ENCODE peak calls at places on chromosomes 13 and 19, in four cellular contexts. One of them, this sample, is unnamed.
A peak's percentile ranks its signal among the peaks of the same experiment; 100 is the strongest.

GRCh38 chr19:45643927-45644771 is 5.0 kb upstream of the EML2 start:
- DNase-seq in GM12878: no peak
- DNase-seq in mammary epithelial cell: no peak
- DNase-seq in fibroblast of lung: no peak
- DNase-seq in this sample: no peak

GRCh38 chr13:25886438-25887214 is 165.2 kb downstream of the SHISA2 start:
- DNase-seq in GM12878: no peak
- DNase-seq in mammary epithelial cell: peak; percentile 93
- DNase-seq in fibroblast of lung: peak; percentile 92
- DNase-seq in this sample: no peak

GRCh38 chr19:43820098-43820860 is 6.8 kb upstream of the ZNF283 start:
- DNase-seq in GM12878: no peak
- DNase-seq in mammary epithelial cell: peak; percentile 57
- DNase-seq in fibroblast of lung: peak; percentile 56
- DNase-seq in this sample: no peak

GRCh38 chr13:26616126-26616525 is 58.6 kb downstream of the WASF3 start:
- DNase-seq in GM12878: no peak
- DNase-seq in mammary epithelial cell: peak; percentile 85
- DNase-seq in fibroblast of lung: peak; percentile 86
- DNase-seq in this sample: no peak

GRCh38 chr13:22040810-22041364 is 370.0 kb downstream of the FGF9 start:
- DNase-seq in GM12878: no peak
- DNase-seq in mammary epithelial cell: no peak
- DNase-seq in fibroblast of lung: no peak
- DNase-seq in this sample: no peak

GRCh38 chr13:97567510-97568243 is 133.7 kb downstream of the RAP2A start:
- DNase-seq in GM12878: peak; percentile 37
- DNase-seq in mammary epithelial cell: peak; percentile 61
- DNase-seq in fibroblast of lung: peak; percentile 15
- DNase-seq in this sample: peak; percentile 90

GRCh38 chr13:110874508-110874960 is 40.3 kb downstream of the ANKRD10 start:
- DNase-seq in GM12878: no peak
- DNase-seq in mammary epithelial cell: peak; percentile 64
- DNase-seq in fibroblast of lung: peak; percentile 62
- DNase-seq in this sample: peak; percentile 79

GRCh38 chr19:47186337-47187022 is 44.5 kb downstream of the BBC3 start:
- DNase-seq in GM12878: peak; percentile 89
- DNase-seq in mammary epithelial cell: no peak
- DNase-seq in fibroblast of lung: peak; percentile 30
- DNase-seq in this sample: no peak

GRCh38 chr13:112917056-112917664 is 51.9 kb upstream of the MCF2L start:
- DNase-seq in GM12878: no peak
- DNase-seq in mammary epithelial cell: no peak
- DNase-seq in fibroblast of lung: no peak
- DNase-seq in this sample: no peak

GRCh38 chr19:18286973-18287635 is 5.7 kb upstream of the JUND start:
- DNase-seq in GM12878: no peak
- DNase-seq in mammary epithelial cell: no peak
- DNase-seq in fibroblast of lung: no peak
- DNase-seq in this sample: no peak

GRCh38 chr19:35695895-35696422 is 8.4 kb upstream of the ZBTB32 start:
- DNase-seq in GM12878: no peak
- DNase-seq in mammary epithelial cell: no peak
- DNase-seq in fibroblast of lung: no peak
- DNase-seq in this sample: no peak

GRCh38 chr19:10404888-10405808 is 1.8 kb upstream of the CDC37 start:
- DNase-seq in GM12878: no peak
- DNase-seq in mammary epithelial cell: no peak
- DNase-seq in fibroblast of lung: peak; percentile 13
- DNase-seq in this sample: no peak

GRCh38 chr13:80469105-80469840 is 128.3 kb upstream of the SPRY2 start:
- DNase-seq in GM12878: no peak
- DNase-seq in mammary epithelial cell: no peak
- DNase-seq in fibroblast of lung: no peak
- DNase-seq in this sample: no peak

GRCh38 chr19:28878862-28879566 is 333.9 kb downstream of the UQCRFS1 start:
- DNase-seq in GM12878: no peak
- DNase-seq in mammary epithelial cell: peak; percentile 21
- DNase-seq in fibroblast of lung: peak; percentile 38
- DNase-seq in this sample: no peak

GRCh38 chr19:14363203-14364097 is 17.8 kb upstream of the ADGRE5 start:
- DNase-seq in GM12878: no peak
- DNase-seq in mammary epithelial cell: peak; percentile 54
- DNase-seq in fibroblast of lung: peak; percentile 68
- DNase-seq in this sample: no peak

GRCh38 chr13:98022210-98022609 is 68.7 kb downstream of the IPO5 start:
- DNase-seq in GM12878: no peak
- DNase-seq in mammary epithelial cell: peak; percentile 52
- DNase-seq in fibroblast of lung: peak; percentile 90
- DNase-seq in this sample: no peak

GRCh38 chr13:21817878-21818277 is 147.0 kb downstream of the FGF9 start:
- DNase-seq in GM12878: no peak
- DNase-seq in mammary epithelial cell: no peak
- DNase-seq in fibroblast of lung: no peak
- DNase-seq in this sample: no peak

GRCh38 chr19:10510301-10510802 is 6.9 kb downstream of the S1PR5 start:
- DNase-seq in GM12878: no peak
- DNase-seq in mammary epithelial cell: peak; percentile 72
- DNase-seq in fibroblast of lung: no peak
- DNase-seq in this sample: peak; percentile 75

GRCh38 chr13:50589651-50590054 is 253.8 kb downstream of the DLEU7 start:
- DNase-seq in GM12878: no peak
- DNase-seq in mammary epithelial cell: peak; percentile 77
- DNase-seq in fibroblast of lung: peak; percentile 97
- DNase-seq in this sample: no peak

GRCh38 chr13:31234729-31235128 is 35.0 kb downstream of the B3GLCT start:
- DNase-seq in GM12878: no peak
- DNase-seq in mammary epithelial cell: no peak
- DNase-seq in fibroblast of lung: no peak
- DNase-seq in this sample: no peak

GRCh38 chr19:16295071-16295470 is 29.6 kb upstream of the KLF2 start:
- DNase-seq in GM12878: no peak
- DNase-seq in mammary epithelial cell: no peak
- DNase-seq in fibroblast of lung: peak; percentile 55
- DNase-seq in this sample: no peak

GRCh38 chr13:100497394-100497793 is 91.2 kb downstream of the GGACT start:
- DNase-seq in GM12878: no peak
- DNase-seq in mammary epithelial cell: no peak
- DNase-seq in fibroblast of lung: peak; percentile 76
- DNase-seq in this sample: no peak

GRCh38 chr19:19372656-19373416 is 32.6 kb upstream of the GATAD2A start:
- DNase-seq in GM12878: no peak
- DNase-seq in mammary epithelial cell: no peak
- DNase-seq in fibroblast of lung: no peak
- DNase-seq in this sample: peak; percentile 60

GRCh38 chr13:73258396-73258795 is 199.6 kb downstream of the KLF5 start:
- DNase-seq in GM12878: no peak
- DNase-seq in mammary epithelial cell: no peak
- DNase-seq in fibroblast of lung: no peak
- DNase-seq in this sample: no peak

GRCh38 chr19:53196777-53197396 is 3.7 kb upstream of the ZNF665 start:
- DNase-seq in GM12878: peak; percentile 26
- DNase-seq in mammary epithelial cell: peak; percentile 82
- DNase-seq in fibroblast of lung: peak; percentile 84
- DNase-seq in this sample: peak; percentile 93

GRCh38 chr13:46687810-46688209 is 109.2 kb downstream of the ESD start:
- DNase-seq in GM12878: no peak
- DNase-seq in mammary epithelial cell: peak; percentile 50
- DNase-seq in fibroblast of lung: peak; percentile 43
- DNase-seq in this sample: peak; percentile 46

GRCh38 chr19:12647490-12648071 is 19.0 kb downstream of the MAN2B1 start:
- DNase-seq in GM12878: no peak
- DNase-seq in mammary epithelial cell: no peak
- DNase-seq in fibroblast of lung: no peak
- DNase-seq in this sample: no peak

GRCh38 chr13:59012731-59013130 is 1151.0 kb downstream of the DIAPH3 start:
- DNase-seq in GM12878: no peak
- DNase-seq in mammary epithelial cell: no peak
- DNase-seq in fibroblast of lung: no peak
- DNase-seq in this sample: no peak

GRCh38 chr19:35303357-35303915 is 11.5 kb downstream of the MAG start:
- DNase-seq in GM12878: no peak
- DNase-seq in mammary epithelial cell: no peak
- DNase-seq in fibroblast of lung: no peak
- DNase-seq in this sample: no peak

GRCh38 chr19:56917998-56918397 is 77.5 kb upstream of the PEG3 start:
- DNase-seq in GM12878: no peak
- DNase-seq in mammary epithelial cell: no peak
- DNase-seq in fibroblast of lung: no peak
- DNase-seq in this sample: no peak

GRCh38 chr13:100625447-100625846 is 36.9 kb upstream of the GGACT start:
- DNase-seq in GM12878: no peak
- DNase-seq in mammary epithelial cell: no peak
- DNase-seq in fibroblast of lung: peak; percentile 50
- DNase-seq in this sample: no peak

GRCh38 chr13:32676242-32676641 is 90.0 kb downstream of the PDS5B start:
- DNase-seq in GM12878: no peak
- DNase-seq in mammary epithelial cell: no peak
- DNase-seq in fibroblast of lung: peak; percentile 60
- DNase-seq in this sample: no peak

GRCh38 chr13:57569981-57570380 is 61.6 kb upstream of the PCDH17 start:
- DNase-seq in GM12878: no peak
- DNase-seq in mammary epithelial cell: no peak
- DNase-seq in fibroblast of lung: peak; percentile 36
- DNase-seq in this sample: no peak

DNA sequence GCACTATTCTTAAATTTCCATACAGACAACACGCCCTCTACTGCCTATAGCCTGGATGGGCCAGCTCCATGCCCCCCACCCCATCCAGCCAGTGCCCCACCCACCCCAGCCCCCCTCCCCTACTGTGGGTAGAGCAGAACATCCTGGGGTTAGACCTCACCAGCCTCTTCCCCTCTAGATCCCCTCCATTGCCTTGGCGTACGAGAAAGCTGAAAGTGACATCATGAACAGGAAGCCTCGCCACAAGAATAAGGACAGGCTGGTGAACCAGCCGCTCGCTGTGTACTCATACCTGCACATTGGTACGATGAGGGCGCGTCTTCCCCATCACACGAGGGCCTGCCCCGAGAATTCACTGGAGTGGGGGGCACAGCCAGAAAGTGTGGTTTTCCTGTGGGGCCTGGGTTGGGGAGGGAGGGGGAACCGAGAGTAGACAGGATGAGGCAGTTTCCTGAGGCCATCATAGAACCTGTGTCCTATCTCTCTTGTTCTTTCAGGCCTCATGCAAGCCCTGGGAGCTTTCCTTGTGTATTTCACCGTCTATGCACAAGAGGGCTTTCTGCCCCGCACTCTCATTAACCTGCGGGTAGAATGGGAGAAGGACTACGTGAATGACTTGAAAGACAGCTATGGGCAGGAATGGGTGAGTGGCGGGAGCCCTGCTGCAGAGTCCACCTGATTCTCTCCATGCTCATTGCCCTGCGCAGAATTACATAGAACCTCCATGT is 29.1 kb downstream of the ATP12A start:
- DNase-seq in GM12878: no peak
- DNase-seq in mammary epithelial cell: no peak
- DNase-seq in fibroblast of lung: no peak
- DNase-seq in this sample: no peak
- TF ChIP-seq EZH2 in GM12878: no peak
- TF ChIP-seq EZH2 in mammary epithelial cell: no peak
- TF ChIP-seq EZH2 in fibroblast of lung: no peak
- TF ChIP-seq EZH2 in this sample: no peak

DNA sequence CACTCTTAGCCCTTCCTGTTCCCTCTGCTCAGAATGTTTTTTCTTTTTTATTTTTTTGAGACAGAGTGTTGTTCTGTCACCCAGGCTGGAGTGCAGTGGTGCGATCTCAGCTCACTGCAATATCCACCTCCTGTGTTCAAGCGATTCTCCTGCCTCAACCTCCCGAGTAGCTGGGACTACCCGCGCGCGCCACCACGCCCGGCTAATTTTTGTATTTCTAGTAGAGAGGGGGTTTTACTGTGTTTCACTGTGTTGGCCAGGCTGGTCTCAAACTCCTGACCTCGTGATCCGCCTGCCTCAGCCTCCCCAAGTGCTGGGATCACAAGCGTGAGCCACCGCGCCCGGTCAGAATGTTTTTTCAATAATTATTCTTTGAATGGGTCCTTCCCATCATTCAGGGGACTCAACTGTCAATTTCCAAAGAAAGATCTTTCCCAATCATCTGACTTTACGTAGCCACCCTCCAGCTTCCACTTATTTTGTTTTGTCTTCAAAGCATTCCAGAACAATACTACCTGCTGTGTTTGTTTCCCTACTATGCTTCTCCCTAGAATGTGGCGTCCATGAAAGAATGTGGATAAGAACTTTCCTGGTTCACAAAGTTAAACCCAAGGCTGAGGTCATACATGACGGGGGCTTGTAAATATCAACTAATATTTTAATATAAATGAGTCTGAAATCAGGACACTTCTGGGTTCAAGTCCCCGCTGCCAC is 1.2 kb downstream of the NDUFA7 start:
- DNase-seq in GM12878: no peak
- DNase-seq in mammary epithelial cell: no peak
- DNase-seq in fibroblast of lung: no peak
- DNase-seq in this sample: no peak
- H3K27ac ChIP-seq in GM12878: peak overlapping the region; percentile 84
- H3K27ac ChIP-seq in mammary epithelial cell: peak overlapping the region; percentile 93
- H3K27ac ChIP-seq in fibroblast of lung: peak overlapping the region; percentile 88
- H3K27ac ChIP-seq in this sample: peak overlapping the region; percentile 55

GRCh38 chr13:77171451-77171850 is 144.5 kb upstream of the FBXL3 start:
- DNase-seq in GM12878: no peak
- DNase-seq in mammary epithelial cell: no peak
- DNase-seq in fibroblast of lung: no peak
- DNase-seq in this sample: no peak
- TF ChIP-seq CTCF in GM12878: no peak
- TF ChIP-seq CTCF in mammary epithelial cell: no peak
- TF ChIP-seq CTCF in fibroblast of lung: no peak
- TF ChIP-seq CTCF in this sample: no peak

DNA sequence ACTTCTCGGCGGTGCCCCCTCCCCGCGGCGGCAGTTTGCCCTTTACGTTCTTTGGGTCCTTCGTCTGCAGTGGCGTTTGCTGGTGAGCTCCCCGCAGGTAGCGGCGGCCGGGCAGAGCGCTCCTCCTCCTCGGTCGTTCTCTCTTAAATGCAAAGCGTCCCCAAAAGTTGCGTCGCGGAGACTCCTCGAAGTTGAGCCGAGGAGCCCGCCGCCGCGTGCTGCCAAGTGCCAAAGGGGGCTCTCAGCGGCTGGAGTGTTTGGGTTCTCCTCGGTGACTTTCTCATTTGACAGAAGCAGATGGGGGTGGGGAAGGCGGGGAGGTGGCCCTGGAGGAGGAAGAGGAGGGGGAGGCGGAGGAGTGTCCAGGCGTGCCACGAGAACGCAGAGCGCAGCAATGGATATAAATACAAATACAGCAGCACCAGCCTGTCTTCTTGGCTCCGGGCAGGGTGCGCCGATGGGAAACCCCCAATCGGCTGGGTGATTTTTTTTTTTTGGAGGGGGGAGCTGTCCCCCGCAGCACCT is at the start of gene SOX21:
- DNase-seq in GM12878: no peak
- DNase-seq in mammary epithelial cell: peak; percentile 28
- DNase-seq in fibroblast of lung: no peak
- DNase-seq in this sample: no peak
- TF ChIP-seq EZH2 in GM12878: no peak
- TF ChIP-seq EZH2 in mammary epithelial cell: peak; percentile 34
- TF ChIP-seq EZH2 in fibroblast of lung: no peak
- TF ChIP-seq EZH2 in this sample: no peak

GRCh38 chr19:6057651-6058365 is 52.5 kb downstream of the RFX2 start:
- DNase-seq in GM12878: no peak
- DNase-seq in mammary epithelial cell: no peak
- DNase-seq in fibroblast of lung: no peak
- DNase-seq in this sample: no peak
- H3K27ac ChIP-seq in GM12878: no peak overlapping the region
- H3K27ac ChIP-seq in mammary epithelial cell: peak overlapping the region; percentile 99
- H3K27ac ChIP-seq in fibroblast of lung: peak overlapping the region; percentile 97
- H3K27ac ChIP-seq in this sample: peak overlapping the region; percentile 71